ENCODE peak calls at places on chromosomes 2 and 18, in nine cellular contexts. K is fibroblast of the aortic adventitia; R is brain microvascular endothelial cell; J is stimulated activated CD4-positive, alpha-beta T cell treated with anti-CD3 and anti-CD28 coated beads, TNF-alpha, amount 100 ng/mL, for 4 hours; T is fibroblast of the conjunctiva; G is Calu3; A is skeletal muscle cell; F is LoVo; L is spleen. O is an unnamed sample.

GRCh38 chr18:57918601-57919000 is 115.5 kb upstream of the ATP8B1 start:
- DNase-seq in T (no peak), K (no peak), J (no peak), G (no peak), F (no peak), A (no peak), L (no peak), R (no peak), O (no peak)

GRCh38 chr2:3001595-3002184 is 375.9 kb downstream of the EIPR1 start:
- DNase-seq in A (no peak), K (peak; percentile 0), G (peak; percentile 7), L (no peak), J (no peak), T (no peak), F (no peak), R (no peak), O (peak; percentile 40)

GRCh38 chr18:68355637-68356036 is 359.3 kb downstream of the TMX3 start:
- DNase-seq in K (no peak), R (no peak), L (no peak), F (no peak), A (no peak), J (no peak), T (no peak), G (no peak), O (no peak)

GRCh38 chr2:232315049-232315922 is 63.3 kb upstream of the ALPP start:
- DNase-seq in F (no peak), T (no peak), G (no peak), L (peak; percentile 93), R (peak; percentile 59), K (no peak), A (peak; percentile 73), J (peak; percentile 43), O (peak; percentile 20)

GRCh38 chr18:62407660-62408059 is 82.5 kb downstream of the TNFRSF11A start:
- DNase-seq in J (no peak), A (no peak), G (no peak), L (no peak), F (no peak), T (no peak), R (no peak), K (no peak), O (no peak)

GRCh38 chr2:230170532-230170931 is 49.3 kb downstream of the SP110 start:
- DNase-seq in G (no peak), K (no peak), T (no peak), A (no peak), J (no peak), F (peak; percentile 75), R (peak; percentile 12), L (no peak), O (peak; percentile 94)

GRCh38 chr2:30236591-30237245 is 5.4 kb downstream of the LBH start:
- DNase-seq in F (no peak), G (no peak), J (no peak), T (no peak), R (no peak), A (no peak), K (no peak), L (peak; percentile 58), O (no peak)

GRCh38 chr2:226554726-226555125 is 244.9 kb downstream of the IRS1 start:
- DNase-seq in R (no peak), T (peak; percentile 4), J (no peak), F (no peak), A (no peak), G (no peak), L (no peak), K (peak; percentile 13), O (no peak)

GRCh38 chr2:180571559-180571958 is 408.8 kb upstream of the UBE2E3 start:
- DNase-seq in L (no peak), R (peak; percentile 34), K (peak; percentile 77), G (no peak), T (peak; percentile 4), F (no peak), J (no peak), A (peak; percentile 24), O (no peak)

GRCh38 chr2:65438137-65438899 is 5.9 kb upstream of the SPRED2 start:
- DNase-seq in L (no peak), F (no peak), A (no peak), K (no peak), T (no peak), R (no peak), J (no peak), G (no peak), O (no peak)

GRCh38 chr2:68135448-68136320 is 22.0 kb upstream of the PNO1 start:
- DNase-seq in L (no peak), G (no peak), J (no peak), K (no peak), T (no peak), F (no peak), R (no peak), A (no peak), O (peak; percentile 48)

GRCh38 chr2:61018798-61019197 is 743 bp upstream of the PUS10 start:
- DNase-seq in L (no peak), J (no peak), T (no peak), G (no peak), A (no peak), F (no peak), R (no peak), K (no peak), O (no peak)